ENCODE peak calls at places on chromosomes 5 and 9, in five cellular contexts. One of them, this sample, is unnamed.

GRCh38 chr9:95516736-95517558 is at the start of gene PTCH1:
- DNase-seq in HepG2: no peak
- DNase-seq in SK-N-SH: peak; percentile 83
- DNase-seq in H1: peak; percentile 79
- DNase-seq in K562: peak; percentile 86
- DNase-seq in this sample: no peak

GRCh38 chr5:7927466-7928375 is 58.8 kb downstream of the MTRR start:
- DNase-seq in HepG2: peak; percentile 39
- DNase-seq in SK-N-SH: peak; percentile 68
- DNase-seq in H1: peak; percentile 76
- DNase-seq in K562: peak; percentile 76
- DNase-seq in this sample: no peak

GRCh38 chr9:21656776-21657637 is 145.4 kb upstream of the MTAP start:
- DNase-seq in HepG2: no peak
- DNase-seq in SK-N-SH: no peak
- DNase-seq in H1: no peak
- DNase-seq in K562: no peak
- DNase-seq in this sample: no peak

GRCh38 chr5:121628783-121629182 is 222.9 kb upstream of the FTMT start:
- DNase-seq in HepG2: no peak
- DNase-seq in SK-N-SH: no peak
- DNase-seq in H1: no peak
- DNase-seq in K562: no peak
- DNase-seq in this sample: no peak

GRCh38 chr9:38215465-38215864 is 146.4 kb upstream of the SHB start:
- DNase-seq in HepG2: no peak
- DNase-seq in SK-N-SH: peak; percentile 48
- DNase-seq in H1: no peak
- DNase-seq in K562: no peak
- DNase-seq in this sample: no peak

GRCh38 chr5:58462623-58463230 is 2.8 kb upstream of the PLK2 start:
- DNase-seq in HepG2: peak; percentile 65
- DNase-seq in SK-N-SH: peak; percentile 30
- DNase-seq in H1: no peak
- DNase-seq in K562: peak; percentile 16
- DNase-seq in this sample: no peak

GRCh38 chr9:137028281-137029057 is 432 bp upstream of the ABCA2 start:
- DNase-seq in HepG2: no peak
- DNase-seq in SK-N-SH: peak; percentile 91
- DNase-seq in H1: peak; percentile 77
- DNase-seq in K562: peak; percentile 92
- DNase-seq in this sample: no peak

GRCh38 chr5:78504726-78505431 is 143.7 kb downstream of the LHFPL2 start:
- DNase-seq in HepG2: no peak
- DNase-seq in SK-N-SH: peak; percentile 80
- DNase-seq in H1: no peak
- DNase-seq in K562: no peak
- DNase-seq in this sample: no peak

GRCh38 chr5:38601843-38602424 is 45.5 kb upstream of the LIFR start:
- DNase-seq in HepG2: no peak
- DNase-seq in SK-N-SH: no peak
- DNase-seq in H1: no peak
- DNase-seq in K562: no peak
- DNase-seq in this sample: no peak

GRCh38 chr5:148984333-148984732 is 78.5 kb downstream of the SH3TC2 start:
- DNase-seq in HepG2: no peak
- DNase-seq in SK-N-SH: no peak
- DNase-seq in H1: no peak
- DNase-seq in K562: no peak
- DNase-seq in this sample: no peak

GRCh38 chr5:40738502-40738901 is 17.3 kb downstream of the TTC33 start:
- DNase-seq in HepG2: no peak
- DNase-seq in SK-N-SH: no peak
- DNase-seq in H1: no peak
- DNase-seq in K562: no peak
- DNase-seq in this sample: no peak

GRCh38 chr5:51468196-51468595 is 84.9 kb downstream of the ISL1 start:
- DNase-seq in HepG2: no peak
- DNase-seq in SK-N-SH: no peak
- DNase-seq in H1: no peak
- DNase-seq in K562: no peak
- DNase-seq in this sample: no peak

GRCh38 chr9:13970018-13970417 is 343.9 kb downstream of the NFIB start:
- DNase-seq in HepG2: no peak
- DNase-seq in SK-N-SH: no peak
- DNase-seq in H1: no peak
- DNase-seq in K562: no peak
- DNase-seq in this sample: no peak

GRCh38 chr9:12681620-12682019 is 11.6 kb upstream of the TYRP1 start:
- DNase-seq in HepG2: no peak
- DNase-seq in SK-N-SH: no peak
- DNase-seq in H1: no peak
- DNase-seq in K562: no peak
- DNase-seq in this sample: no peak

GRCh38 chr9:36609306-36609705 is 36.6 kb downstream of the MELK start:
- DNase-seq in HepG2: no peak
- DNase-seq in SK-N-SH: no peak
- DNase-seq in H1: no peak
- DNase-seq in K562: no peak
- DNase-seq in this sample: no peak

GRCh38 chr5:132876020-132876759 is 2.7 kb downstream of the LEAP2 start:
- DNase-seq in HepG2: no peak
- DNase-seq in SK-N-SH: no peak
- DNase-seq in H1: no peak
- DNase-seq in K562: no peak
- DNase-seq in this sample: no peak

GRCh38 chr5:110968246-110969005 is 103.1 kb upstream of the TSLP start:
- DNase-seq in HepG2: no peak
- DNase-seq in SK-N-SH: no peak
- DNase-seq in H1: no peak
- DNase-seq in K562: no peak
- DNase-seq in this sample: no peak

GRCh38 chr5:8770431-8770830 is 775.4 kb downstream of the SEMA5A start:
- DNase-seq in HepG2: no peak
- DNase-seq in SK-N-SH: no peak
- DNase-seq in H1: no peak
- DNase-seq in K562: no peak
- DNase-seq in this sample: no peak

GRCh38 chr5:150751096-150751891 is 7.5 kb downstream of the DCTN4 start:
- DNase-seq in HepG2: no peak
- DNase-seq in SK-N-SH: peak; percentile 35
- DNase-seq in H1: no peak
- DNase-seq in K562: no peak
- DNase-seq in this sample: no peak
- TF ChIP-seq GABPA in HepG2: no peak
- TF ChIP-seq GABPA in SK-N-SH: no peak
- TF ChIP-seq GABPA in H1: no peak
- TF ChIP-seq GABPA in K562: no peak
- TF ChIP-seq GABPA in this sample: no peak

GRCh38 chr9:97906236-97906831 is 16.0 kb downstream of the TRMO start:
- DNase-seq in HepG2: no peak
- DNase-seq in SK-N-SH: no peak
- DNase-seq in H1: no peak
- DNase-seq in K562: no peak
- DNase-seq in this sample: no peak

GRCh38 chr9:97908736-97909135 is 13.6 kb downstream of the TRMO start:
- DNase-seq in HepG2: no peak
- DNase-seq in SK-N-SH: no peak
- DNase-seq in H1: no peak
- DNase-seq in K562: no peak
- DNase-seq in this sample: no peak

GRCh38 chr9:97907632-97908031 is 14.7 kb downstream of the TRMO start:
- DNase-seq in HepG2: no peak
- DNase-seq in SK-N-SH: no peak
- DNase-seq in H1: no peak
- DNase-seq in K562: no peak
- DNase-seq in this sample: no peak

GRCh38 chr9:97905228-97905627 is 17.1 kb downstream of the TRMO start:
- DNase-seq in HepG2: no peak
- DNase-seq in SK-N-SH: no peak
- DNase-seq in H1: no peak
- DNase-seq in K562: no peak
- DNase-seq in this sample: no peak

GRCh38 chr9:97907051-97907450 is 15.2 kb downstream of the TRMO start:
- DNase-seq in HepG2: no peak
- DNase-seq in SK-N-SH: no peak
- DNase-seq in H1: no peak
- DNase-seq in K562: no peak
- DNase-seq in this sample: no peak
- TF ChIP-seq CHD2 in HepG2: no peak
- TF ChIP-seq CHD2 in SK-N-SH: no peak
- TF ChIP-seq CHD2 in H1: no peak
- TF ChIP-seq CHD2 in K562: no peak
- TF ChIP-seq CHD2 in this sample: no peak

DNA sequence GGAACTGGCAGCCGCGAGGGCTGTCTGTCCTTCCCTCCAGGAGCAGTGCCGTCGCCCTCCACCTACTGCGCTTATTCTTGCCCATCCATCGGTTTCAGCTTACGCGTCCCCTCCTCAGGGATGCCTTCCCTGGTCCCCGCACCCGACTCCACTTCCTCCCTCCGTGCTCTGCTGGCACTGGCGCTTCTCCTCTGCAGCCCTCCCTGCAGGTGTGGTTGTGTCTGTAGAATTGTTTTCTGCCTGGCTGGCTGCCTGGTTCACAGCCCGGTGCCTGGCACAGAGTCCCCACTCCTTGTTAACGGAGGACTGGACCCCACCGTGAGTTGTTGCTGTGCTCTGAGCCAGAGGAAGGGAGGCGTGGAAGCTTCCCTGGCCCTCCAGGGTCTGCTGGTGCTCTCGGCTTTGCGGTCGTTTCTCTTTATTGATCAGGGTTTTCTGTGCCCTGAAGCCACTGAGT is 5.7 kb downstream of the NTMT1 start:
- DNase-seq in HepG2: no peak
- DNase-seq in SK-N-SH: no peak
- DNase-seq in H1: no peak
- DNase-seq in K562: no peak
- DNase-seq in this sample: no peak
- H3K4me1 ChIP-seq in HepG2: peaks cover 43% of the 10 kb centered on the region
- H3K4me1 ChIP-seq in SK-N-SH: peaks cover 18% of the 10 kb centered on the region
- H3K4me1 ChIP-seq in H1: peaks cover 10% of the 10 kb centered on the region
- H3K4me1 ChIP-seq in K562: peaks cover 42% of the 10 kb centered on the region
- H3K4me1 ChIP-seq in this sample: peaks cover 9% of the 10 kb centered on the region

GRCh38 chr5:150303660-150304411 is 1.1 kb upstream of the ARSI start:
- DNase-seq in HepG2: no peak
- DNase-seq in SK-N-SH: no peak
- DNase-seq in H1: no peak
- DNase-seq in K562: no peak
- DNase-seq in this sample: no peak

GRCh38 chr5:150302301-150303069 is at the start of gene ARSI:
- DNase-seq in HepG2: no peak
- DNase-seq in SK-N-SH: no peak
- DNase-seq in H1: peak; percentile 86
- DNase-seq in K562: peak; percentile 61
- DNase-seq in this sample: no peak

GRCh38 chr5:150301901-150302300 is 804 bp downstream of the ARSI start:
- DNase-seq in HepG2: no peak
- DNase-seq in SK-N-SH: no peak
- DNase-seq in H1: no peak
- DNase-seq in K562: no peak
- DNase-seq in this sample: no peak

GRCh38 chr5:150304481-150305081 is 1.9 kb upstream of the ARSI start:
- DNase-seq in HepG2: no peak
- DNase-seq in SK-N-SH: no peak
- DNase-seq in H1: no peak
- DNase-seq in K562: no peak
- DNase-seq in this sample: no peak

DNA sequence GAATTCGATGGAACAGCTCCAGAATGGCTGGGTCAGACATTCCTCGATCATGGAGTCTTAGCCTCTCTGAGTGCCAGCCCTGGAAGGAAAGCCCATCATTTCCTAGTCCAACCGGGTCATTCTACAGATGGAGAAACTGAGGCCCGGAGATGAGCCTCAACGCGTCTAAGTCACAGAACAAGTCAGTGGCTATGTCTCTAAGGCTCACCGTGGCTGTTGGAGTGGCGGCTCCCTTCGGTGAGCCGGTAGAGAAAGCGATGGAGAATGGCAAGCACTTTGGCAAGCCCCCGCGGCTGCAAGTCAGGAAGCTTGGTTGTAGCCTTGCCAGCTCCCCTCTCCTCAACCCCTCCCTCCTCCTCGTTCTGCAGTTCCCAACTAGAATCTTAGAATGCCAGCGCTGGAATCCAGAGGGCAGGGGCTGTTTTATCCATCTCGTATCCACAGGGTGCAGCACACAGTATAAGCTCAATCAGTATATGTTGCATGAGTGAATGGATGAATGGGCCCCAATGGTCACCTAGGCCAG is 428 bp upstream of the ARSI start:
- DNase-seq in HepG2: no peak
- DNase-seq in SK-N-SH: no peak
- DNase-seq in H1: no peak
- DNase-seq in K562: no peak
- DNase-seq in this sample: no peak
- TF ChIP-seq GABPA in HepG2: no peak
- TF ChIP-seq GABPA in SK-N-SH: no peak
- TF ChIP-seq GABPA in H1: no peak
- TF ChIP-seq GABPA in K562: no peak
- TF ChIP-seq GABPA in this sample: no peak

GRCh38 chr5:135541969-135542502 is 6.3 kb upstream of the NEUROG1 start:
- DNase-seq in HepG2: no peak
- DNase-seq in SK-N-SH: no peak
- DNase-seq in H1: no peak
- DNase-seq in K562: no peak
- DNase-seq in this sample: no peak
- TF ChIP-seq CHD2 in HepG2: no peak
- TF ChIP-seq CHD2 in SK-N-SH: no peak
- TF ChIP-seq CHD2 in H1: no peak
- TF ChIP-seq CHD2 in K562: no peak
- TF ChIP-seq CHD2 in this sample: no peak

DNA sequence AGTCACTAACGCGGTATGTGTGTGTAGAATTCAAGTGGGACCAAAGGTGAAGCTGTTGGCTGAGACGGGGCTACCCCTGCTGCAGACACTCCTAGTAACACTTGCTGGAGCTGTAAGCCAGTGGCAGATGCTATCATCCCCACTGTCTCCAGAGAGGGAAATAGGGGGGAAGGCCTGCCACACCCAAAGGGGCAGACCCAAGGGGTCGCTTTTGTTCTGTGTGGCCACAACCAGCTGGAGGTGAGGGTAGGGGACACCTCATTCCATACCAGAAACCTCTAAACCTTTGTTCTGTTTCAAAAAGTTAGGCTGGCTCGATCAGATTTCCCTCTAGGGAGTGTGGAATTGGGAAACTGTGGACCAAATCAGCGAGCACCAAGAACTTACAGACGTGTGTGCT is 15.3 kb upstream of the SPATA24 start:
- DNase-seq in HepG2: no peak
- DNase-seq in SK-N-SH: no peak
- DNase-seq in H1: no peak
- DNase-seq in K562: no peak
- DNase-seq in this sample: no peak
- H3K4me1 ChIP-seq in HepG2: peaks cover 39% of the 10 kb centered on the region
- H3K4me1 ChIP-seq in SK-N-SH: no peaks in the 10 kb centered on the region
- H3K4me1 ChIP-seq in H1: peaks cover 9% of the 10 kb centered on the region
- H3K4me1 ChIP-seq in K562: peaks cover 7% of the 10 kb centered on the region
- H3K4me1 ChIP-seq in this sample: peaks cover 16% of the 10 kb centered on the region

This sample was measured in GM12878.